ENCODE peak calls at places on chromosomes 4 and X, in ten cellular contexts. R, J, Q, E, F, V, X, Z, A and U are unnamed samples.

GRCh38 chr4:91958651-91959050 is 345.1 kb upstream of the GRID2 start:
- DNase-seq in V (no peak), Z (no peak), E (peak; percentile 69), F (no peak), X (peak; percentile 41), A (no peak), R (no peak), Q (no peak), J (no peak), U (no peak)

GRCh38 chr4:112817933-112818921 is 181.3 kb downstream of the LARP7 start:
- DNase-seq in Q (peak; percentile 25), R (peak; percentile 39), A (peak; percentile 66), F (peak; percentile 85), V (no peak), J (peak; percentile 21), Z (peak; percentile 53), E (peak; percentile 86), X (peak; percentile 85), U (peak; percentile 86)

GRCh38 chr4:26020896-26021295 is 106.9 kb downstream of the SMIM20 start:
- DNase-seq in Z (no peak), R (no peak), X (peak; percentile 82), E (peak; percentile 91), Q (no peak), V (no peak), F (no peak), A (peak; percentile 75), J (no peak), U (no peak)

GRCh38 chrX:51917600-51917999 is 24.2 kb downstream of the MAGED1 start:
- DNase-seq in R (no peak), A (no peak), X (no peak), Q (no peak), Z (no peak), E (no peak), F (no peak), V (no peak), J (no peak), U (no peak)

GRCh38 chrX:72536542-72536941 is 36.1 kb downstream of the HDAC8 start:
- DNase-seq in Z (no peak), X (peak; percentile 25), F (no peak), R (no peak), E (no peak), Q (no peak), V (no peak), A (no peak), J (no peak), U (no peak)

GRCh38 chrX:155888139-155888538 is 7.0 kb downstream of the VAMP7 start:
- DNase-seq in Q (no peak), R (peak; percentile 3), A (peak; percentile 75), E (peak; percentile 75), V (no peak), F (no peak), X (peak; percentile 75), J (no peak), Z (no peak), U (no peak)

GRCh38 chr4:161916010-161916409 is 247.8 kb downstream of the FSTL5 start:
- DNase-seq in A (no peak), X (no peak), R (no peak), Z (no peak), J (no peak), E (no peak), Q (no peak), F (no peak), V (no peak), U (no peak)

GRCh38 chr4:90081432-90082195 is 45.6 kb upstream of the CCSER1 start:
- DNase-seq in Q (no peak), R (no peak), X (no peak), J (no peak), Z (no peak), F (no peak), E (no peak), A (no peak), V (no peak), U (no peak)

GRCh38 chrX:75074475-75074874 is 81.6 kb downstream of the ABCB7 start:
- DNase-seq in X (no peak), J (no peak), R (no peak), A (no peak), F (no peak), V (no peak), Q (no peak), E (no peak), Z (no peak), U (no peak)

GRCh38 chr4:128525387-128525786 is 237.8 kb upstream of the PGRMC2 start:
- DNase-seq in V (no peak), F (peak; percentile 20), A (peak; percentile 32), X (peak; percentile 70), E (peak; percentile 64), Z (no peak), J (no peak), R (no peak), Q (no peak), U (no peak)

GRCh38 chrX:133056341-133056740 is 40.6 kb downstream of the USP26 start:
- DNase-seq in F (no peak), A (peak; percentile 83), R (no peak), Z (no peak), J (no peak), V (no peak), Q (no peak), E (no peak), X (no peak), U (no peak)

GRCh38 chr4:41160856-41161255 is 53.5 kb downstream of the APBB2 start:
- DNase-seq in X (peak; percentile 43), J (no peak), E (peak; percentile 94), Q (no peak), V (no peak), R (no peak), F (no peak), A (no peak), Z (no peak), U (no peak)

GRCh38 chrX:15834827-15835595 is 19.6 kb downstream of the AP1S2 start:
- DNase-seq in F (no peak), J (no peak), Z (no peak), V (no peak), X (no peak), A (peak; percentile 11), Q (no peak), E (peak; percentile 47), R (no peak), U (no peak)

GRCh38 chr4:71186566-71187398 is 152.0 kb upstream of the SLC4A4 start:
- DNase-seq in Z (peak; percentile 60), X (peak; percentile 50), E (peak; percentile 47), A (no peak), Q (peak; percentile 71), R (peak; percentile 70), V (peak; percentile 85), J (peak; percentile 64), F (peak; percentile 59), U (peak; percentile 87)

GRCh38 chr4:92305148-92305877 is 1.5 kb downstream of the GRID2 start:
- DNase-seq in R (peak; percentile 55), J (peak; percentile 39), F (peak; percentile 23), X (peak; percentile 37), E (peak; percentile 49), Z (peak; percentile 86), Q (peak; percentile 43), A (peak; percentile 7), V (peak; percentile 58), U (peak; percentile 84)

GRCh38 chr4:168449740-168450442 is 30.4 kb downstream of the DDX60L start:
- DNase-seq in E (peak; percentile 75), A (no peak), V (no peak), Z (no peak), Q (no peak), R (no peak), F (no peak), J (no peak), X (peak; percentile 94), U (no peak)

GRCh38 chr4:86556791-86557415 is 37.2 kb upstream of the PTPN13 start:
- DNase-seq in X (peak; percentile 7), F (no peak), V (no peak), Z (no peak), R (no peak), J (no peak), E (peak; percentile 23), A (peak; percentile 39), Q (no peak), U (no peak)

GRCh38 chr4:18529482-18529881 is 507.9 kb upstream of the LCORL start:
- DNase-seq in J (no peak), X (no peak), V (no peak), A (no peak), R (no peak), E (no peak), Z (no peak), Q (no peak), F (no peak), U (no peak)

GRCh38 chr4:74615411-74615810 is 170.5 kb downstream of the AREG start:
- DNase-seq in A (no peak), R (no peak), X (no peak), Q (no peak), V (no peak), E (no peak), Z (no peak), J (no peak), F (no peak), U (no peak)
- TF ChIP-seq CTCF in A (no peak), R (no peak), X (no peak), Q (no peak), V (no peak), E (no peak), Z (no peak), J (no peak), F (no peak), U (no peak)

GRCh38 chrX:40671126-40671525 is 23.8 kb upstream of the CXorf38 start:
- DNase-seq in J (no peak), Q (no peak), X (peak; percentile 27), R (no peak), A (no peak), F (no peak), V (no peak), E (peak; percentile 10), Z (no peak), U (no peak)
- TF ChIP-seq CTCF in J (peak; percentile 21), Q (no peak), X (no peak), R (no peak), A (no peak), F (no peak), V (peak; percentile 5), E (no peak), Z (no peak), U (no peak)

GRCh38 chrX:106999002-106999975 is 723 bp downstream of the MORC4 start:
- DNase-seq in E (peak; percentile 38), R (peak; percentile 61), X (peak; percentile 58), J (peak; percentile 38), V (peak; percentile 66), A (peak; percentile 42), Z (peak; percentile 19), Q (peak; percentile 56), F (peak; percentile 34), U (no peak)
- TF ChIP-seq CTCF in E (peak; percentile 29), R (no peak), X (peak; percentile 51), J (peak; percentile 62), V (no peak), A (peak; percentile 68), Z (no peak), Q (no peak), F (no peak), U (peak; percentile 55)

DNA sequence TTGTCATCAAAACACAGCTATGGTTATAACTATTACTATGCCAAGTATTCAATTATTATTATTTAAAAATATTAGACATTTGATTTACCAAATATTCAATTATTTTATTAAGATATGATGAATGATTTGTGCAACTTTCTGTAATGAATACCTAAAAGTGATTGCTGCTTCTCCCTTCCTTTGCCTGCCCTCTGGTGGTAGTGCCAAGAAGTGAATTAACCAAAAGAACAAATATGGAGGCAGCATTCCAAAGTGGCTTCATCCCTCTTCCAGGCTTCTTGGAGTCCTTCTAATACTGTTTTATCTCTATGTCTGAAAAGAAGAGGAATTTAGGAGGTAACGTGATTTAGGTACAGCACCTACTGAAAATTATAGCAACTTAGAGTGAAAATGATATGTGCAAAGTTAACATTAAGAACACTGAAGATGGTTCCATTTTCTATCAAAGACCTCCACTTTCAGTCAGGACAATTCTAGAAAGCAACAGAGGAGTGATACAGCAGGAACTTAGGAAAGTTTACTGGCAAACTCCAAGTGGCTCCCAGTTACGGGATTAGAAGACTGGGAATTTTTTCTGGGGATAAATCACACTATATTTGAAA is 43.0 kb downstream of the ENPEP start:
- DNase-seq in A (peak; percentile 27), R (peak; percentile 38), Z (peak; percentile 52), V (no peak), Q (no peak), E (no peak), J (no peak), F (peak; percentile 14), X (peak; percentile 43), U (no peak)
- TF ChIP-seq CTCF in A (peak; percentile 62), R (peak; percentile 39), Z (peak; percentile 81), V (peak; percentile 62), Q (peak; percentile 69), E (peak; percentile 78), J (peak; percentile 67), F (peak; percentile 81), X (peak; percentile 83), U (peak; percentile 73)